ENCODE peak calls at places on chromosomes 1 and 21, in ten cellular contexts. V, N, R, U, D, P, F, T, H and Q are unnamed samples.

GRCh38 chr1:24323281-24323680 is 4.1 kb downstream of the GRHL3 start:
- DNase-seq in F (no peak), U (no peak), H (peak; percentile 46), P (no peak), N (peak; percentile 6), D (no peak), V (no peak), R (no peak), T (no peak), Q (no peak)

GRCh38 chr1:42891471-42891870 is 45.1 kb downstream of the ZNF691 start:
- DNase-seq in F (no peak), P (no peak), U (no peak), H (no peak), N (no peak), V (no peak), D (no peak), R (no peak), T (no peak), Q (no peak)

GRCh38 chr1:44685218-44685617 is 10.7 kb downstream of the ARMH1 start:
- DNase-seq in N (no peak), V (no peak), F (no peak), R (no peak), U (no peak), H (no peak), T (no peak), P (no peak), D (no peak), Q (no peak)

GRCh38 chr21:46634966-46635323 is 529 bp upstream of the PRMT2 start:
- DNase-seq in T (no peak), R (peak; percentile 77), D (peak; percentile 50), H (peak; percentile 69), U (peak; percentile 62), V (peak; percentile 72), N (peak; percentile 75), F (peak; percentile 70), P (peak; percentile 73), Q (peak; percentile 56)

GRCh38 chr1:41540886-41541591 is 56.6 kb upstream of the EDN2 start:
- DNase-seq in H (peak; percentile 12), N (no peak), P (peak; percentile 11), V (no peak), D (no peak), U (no peak), T (no peak), F (no peak), R (no peak), Q (no peak)

GRCh38 chr1:222820159-222820732 is 5.4 kb downstream of the DISP1 start:
- DNase-seq in R (no peak), P (no peak), D (no peak), T (no peak), H (peak; percentile 40), F (no peak), V (no peak), N (no peak), U (no peak), Q (no peak)

GRCh38 chr1:3126756-3127718 is 58.0 kb downstream of the PRDM16 start:
- DNase-seq in F (no peak), H (no peak), D (no peak), N (no peak), P (no peak), V (no peak), U (no peak), T (no peak), R (no peak), Q (no peak)

GRCh38 chr1:54989968-54990810 is 8.5 kb upstream of the BSND start:
- DNase-seq in P (no peak), N (no peak), F (no peak), D (no peak), H (no peak), T (no peak), V (no peak), R (peak; percentile 10), U (no peak), Q (no peak)

GRCh38 chr1:44497422-44498170 is 92.5 kb downstream of the RNF220 start:
- DNase-seq in N (no peak), U (no peak), P (no peak), F (no peak), R (no peak), D (no peak), H (no peak), T (no peak), V (no peak), Q (no peak)

GRCh38 chr1:942411-942821 is 16.6 kb downstream of the NOC2L start:
- DNase-seq in P (no peak), F (no peak), H (no peak), D (no peak), U (no peak), V (no peak), R (no peak), N (no peak), T (no peak), Q (no peak)

GRCh38 chr1:93338426-93338825 is 7.3 kb upstream of the DR1 start:
- DNase-seq in V (no peak), R (peak; percentile 88), U (peak; percentile 95), H (peak; percentile 80), D (peak; percentile 54), N (no peak), F (no peak), P (no peak), T (no peak), Q (no peak)

GRCh38 chr1:29516063-29516820 is 279.9 kb downstream of the PTPRU start:
- DNase-seq in R (no peak), H (no peak), D (no peak), V (no peak), U (no peak), T (no peak), P (no peak), N (no peak), F (no peak), Q (no peak)

GRCh38 chr1:159089184-159089791 is 12.7 kb upstream of the AIM2 start:
- DNase-seq in V (no peak), D (no peak), R (no peak), P (no peak), F (no peak), H (no peak), T (no peak), U (no peak), N (peak; percentile 28), Q (peak; percentile 33)

GRCh38 chr1:221419513-221420088 is 322.3 kb downstream of the DUSP10 start:
- DNase-seq in T (no peak), V (no peak), N (no peak), U (peak; percentile 53), R (peak; percentile 78), F (no peak), D (no peak), H (peak; percentile 66), P (no peak), Q (no peak)

GRCh38 chr1:84603941-84604830 is 29.9 kb upstream of the CTBS start:
- DNase-seq in N (no peak), H (peak; percentile 86), U (peak; percentile 84), T (no peak), D (no peak), V (no peak), P (no peak), F (no peak), R (peak; percentile 76), Q (peak; percentile 10)

GRCh38 chr1:166884040-166884642 is 8.1 kb upstream of the TADA1 start:
- DNase-seq in N (peak; percentile 55), V (no peak), U (no peak), R (peak; percentile 54), H (no peak), P (peak; percentile 77), F (peak; percentile 56), D (no peak), T (peak; percentile 26), Q (peak; percentile 39)

GRCh38 chr1:38787041-38787440 is 72.5 kb downstream of the RRAGC start:
- DNase-seq in D (no peak), U (no peak), V (no peak), T (no peak), P (no peak), N (no peak), F (no peak), R (no peak), H (no peak), Q (no peak)

GRCh38 chr1:41314781-41315481 is 46.3 kb upstream of the FOXO6 start:
- DNase-seq in H (no peak), R (no peak), N (no peak), D (no peak), T (no peak), V (no peak), U (no peak), F (no peak), P (no peak), Q (peak; percentile 19)

GRCh38 chr1:161934278-161934608 is 89.4 kb downstream of the OLFML2B start:
- DNase-seq in H (no peak), T (no peak), U (no peak), N (no peak), R (no peak), F (no peak), D (no peak), V (no peak), P (no peak), Q (peak; percentile 3)

GRCh38 chr1:189275786-189276185 is 1201.9 kb downstream of the BRINP3 start:
- DNase-seq in D (no peak), N (no peak), H (no peak), U (no peak), F (no peak), V (no peak), R (no peak), T (no peak), P (no peak), Q (no peak)